ENCODE peak calls at places on chromosomes 2 and 18, in four cellular contexts. Z is mesothelial cell of epicardium, U is natural killer cell, R is HFFc6. H is an unnamed sample.

GRCh38 chr2:97851172-97851571 is 137.8 kb downstream of the ZAP70 start:
- DNase-seq in Z (no peak), U (no peak), R (no peak), H (no peak)

GRCh38 chr18:48640566-48641270 is 101.9 kb downstream of the CTIF start:
- DNase-seq in Z (no peak), U (no peak), R (no peak), H (no peak)

GRCh38 chr18:11398625-11399024 is 210.8 kb upstream of the SLC35G4 start:
- DNase-seq in Z (no peak), U (no peak), R (no peak), H (no peak)

GRCh38 chr2:3612639-3613523 is 18.0 kb downstream of the COLEC11 start:
- DNase-seq in Z (no peak), U (no peak), R (no peak), H (no peak)

GRCh38 chr18:7642491-7642890 is 75.4 kb downstream of the PTPRM start:
- DNase-seq in Z (no peak), U (no peak), R (no peak), H (no peak)

GRCh38 chr2:229081411-229081810 is 189.7 kb downstream of the PID1 start:
- DNase-seq in Z (no peak), U (no peak), R (no peak), H (no peak)

GRCh38 chr2:130187268-130187667 is 5.2 kb downstream of the MZT2B start:
- DNase-seq in Z (no peak), U (no peak), R (no peak), H (no peak)

GRCh38 chr2:70433315-70433714 is 120.3 kb downstream of the TGFA start:
- DNase-seq in Z (no peak), U (no peak), R (no peak), H (no peak)

GRCh38 chr2:160194946-160195345 is 5.1 kb downstream of the ITGB6 start:
- DNase-seq in Z (no peak), U (no peak), R (no peak), H (no peak)

GRCh38 chr2:108449410-108450200 is 599 bp downstream of the GCC2 start:
- DNase-seq in Z (no peak), U (no peak), R (peak; percentile 2), H (no peak)

GRCh38 chr2:236014408-236015131 is 153.6 kb downstream of the GBX2 start:
- DNase-seq in Z (no peak), U (no peak), R (no peak), H (no peak)

GRCh38 chr2:27407798-27408491 is 1.4 kb downstream of the PPM1G start:
- DNase-seq in Z (no peak), U (no peak), R (peak; percentile 39), H (no peak)

GRCh38 chr2:131004446-131005209 is 88.6 kb downstream of the FAM168B start:
- DNase-seq in Z (no peak), U (no peak), R (no peak), H (no peak)

GRCh38 chr18:52326001-52326400 is 14.0 kb upstream of the DCC start:
- DNase-seq in Z (no peak), U (no peak), R (no peak), H (no peak)

GRCh38 chr2:236935656-236936445 is 149.8 kb upstream of the COPS8 start:
- DNase-seq in Z (no peak), U (no peak), R (no peak), H (no peak)

GRCh38 chr2:159592446-159592845 is 23.9 kb downstream of the BAZ2B start:
- DNase-seq in Z (no peak), U (no peak), R (no peak), H (no peak)

GRCh38 chr2:209636066-209636465 is 135.6 kb upstream of the UNC80 start:
- DNase-seq in Z (no peak), U (no peak), R (no peak), H (no peak)

GRCh38 chr2:24920813-24921441 is 890 bp upstream of the ADCY3 start:
- DNase-seq in Z (no peak), U (no peak), R (no peak), H (no peak)
- TF ChIP-seq CTCF in Z (no peak), U (no peak), R (peak; percentile 52), H (no peak)

GRCh38 chr2:206231669-206232286 is 42.7 kb upstream of the ZDBF2 start:
- DNase-seq in Z (no peak), U (no peak), R (no peak), H (no peak)

GRCh38 chr2:206229642-206230041 is 44.8 kb upstream of the ZDBF2 start:
- DNase-seq in Z (no peak), U (no peak), R (no peak), H (no peak)

GRCh38 chr2:206230060-206230890 is 44.2 kb upstream of the ZDBF2 start:
- DNase-seq in Z (no peak), U (no peak), R (peak; percentile 5), H (no peak)

DNA sequence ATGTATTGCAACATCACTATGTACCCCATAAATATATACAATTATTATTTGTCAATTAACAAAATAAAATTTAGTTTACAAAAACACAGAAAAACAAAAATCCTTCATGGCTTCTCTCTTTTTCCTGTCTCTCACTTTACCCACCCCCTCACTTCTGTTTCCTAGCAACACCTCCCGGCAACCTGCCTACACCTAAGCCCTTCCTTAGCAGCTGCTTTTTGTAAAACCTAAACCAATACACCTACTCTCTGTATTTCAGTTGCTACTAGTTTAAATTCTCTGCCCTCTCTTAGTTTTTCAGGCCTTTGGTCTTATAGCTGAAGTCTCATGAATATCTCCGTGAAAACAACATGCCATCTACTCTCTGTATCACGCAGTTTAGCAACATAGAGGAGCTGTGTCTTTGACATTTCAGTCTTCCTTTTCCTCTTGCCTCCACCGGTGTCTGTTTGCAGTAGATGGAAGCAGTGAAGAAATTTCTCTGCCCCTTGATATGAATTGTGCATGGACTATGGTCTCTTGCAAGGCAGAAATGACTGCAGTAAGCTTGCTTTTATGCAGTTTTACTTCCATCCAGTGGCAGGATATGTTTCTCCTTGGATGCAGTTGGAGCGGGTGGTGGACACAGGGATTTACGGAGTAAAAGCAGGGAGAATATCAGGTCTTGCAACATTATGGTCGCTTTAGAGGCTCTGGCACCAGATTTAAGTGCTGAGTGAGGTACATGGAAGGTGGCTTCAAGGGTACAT is 42.0 kb upstream of the ZDBF2 start:
- DNase-seq in Z (no peak), U (no peak), R (no peak), H (no peak)
- TF ChIP-seq CTCF in Z (no peak), U (no peak), R (no peak), H (no peak)

GRCh38 chr2:64338107-64338506 is 115.9 kb upstream of the LGALSL start:
- DNase-seq in Z (no peak), U (no peak), R (no peak), H (no peak)

GRCh38 chr2:64341461-64341860 is 112.5 kb upstream of the LGALSL start:
- DNase-seq in Z (no peak), U (no peak), R (no peak), H (no peak)

GRCh38 chr2:64338910-64339500 is 115.0 kb upstream of the LGALSL start:
- DNase-seq in Z (no peak), U (no peak), R (no peak), H (no peak)

GRCh38 chr2:64336171-64336570 is 117.8 kb upstream of the LGALSL start:
- DNase-seq in Z (no peak), U (no peak), R (no peak), H (no peak)

GRCh38 chr2:64337314-64337713 is 116.6 kb upstream of the LGALSL start:
- DNase-seq in Z (no peak), U (no peak), R (no peak), H (no peak)
- TF ChIP-seq CTCF in Z (no peak), U (no peak), R (no peak), H (no peak)

GRCh38 chr2:24269270-24269669 is 91.1 kb downstream of the ITSN2 start:
- DNase-seq in Z (no peak), U (no peak), R (peak; percentile 25), H (no peak)
- TF ChIP-seq CTCF in Z (no peak), U (no peak), R (no peak), H (no peak)

GRCh38 chr2:168118733-168119518 is 128.5 kb downstream of the STK39 start:
- DNase-seq in Z (no peak), U (no peak), R (peak; percentile 79), H (no peak)

GRCh38 chr2:168119519-168120141 is 127.8 kb downstream of the STK39 start:
- DNase-seq in Z (no peak), U (no peak), R (peak; percentile 53), H (no peak)

GRCh38 chr2:168114619-168115018 is 132.8 kb downstream of the STK39 start:
- DNase-seq in Z (no peak), U (no peak), R (no peak), H (no peak)

GRCh38 chr2:168114021-168114420 is 133.4 kb downstream of the STK39 start:
- DNase-seq in Z (no peak), U (no peak), R (no peak), H (no peak)

DNA sequence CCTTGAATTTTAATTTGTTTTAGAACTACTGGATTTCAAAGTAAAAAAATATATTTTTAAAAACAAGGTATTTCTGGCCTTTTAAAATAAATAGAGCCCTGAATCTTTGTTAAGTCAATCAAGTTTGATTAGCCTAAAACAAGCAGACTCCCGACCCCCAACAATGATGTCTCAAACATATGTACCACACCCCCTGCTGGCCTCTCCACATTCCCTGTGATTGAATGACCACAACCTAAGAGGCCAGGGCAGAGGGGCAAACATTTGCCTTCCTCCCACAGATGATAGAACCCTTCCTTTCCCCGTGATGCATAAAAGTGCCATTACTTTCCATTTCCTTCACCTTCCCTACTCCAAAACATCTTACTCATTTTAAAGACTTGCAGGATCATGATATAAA is 130.9 kb downstream of the STK39 start:
- DNase-seq in Z (no peak), U (no peak), R (no peak), H (no peak)
- TF ChIP-seq CTCF in Z (no peak), U (no peak), R (peak; percentile 57), H (no peak)

GRCh38 chr2:85011098-85011497 is 40.1 kb downstream of the KCMF1 start:
- DNase-seq in Z (no peak), U (no peak), R (no peak), H (no peak)

GRCh38 chr2:85012855-85013254 is 41.9 kb downstream of the KCMF1 start:
- DNase-seq in Z (no peak), U (no peak), R (no peak), H (no peak)

GRCh38 chr2:85012431-85012830 is 41.5 kb downstream of the KCMF1 start:
- DNase-seq in Z (no peak), U (no peak), R (no peak), H (no peak)

GRCh38 chr2:85009019-85009618 is 38.2 kb downstream of the KCMF1 start:
- DNase-seq in Z (no peak), U (no peak), R (no peak), H (peak; percentile 49)

DNA sequence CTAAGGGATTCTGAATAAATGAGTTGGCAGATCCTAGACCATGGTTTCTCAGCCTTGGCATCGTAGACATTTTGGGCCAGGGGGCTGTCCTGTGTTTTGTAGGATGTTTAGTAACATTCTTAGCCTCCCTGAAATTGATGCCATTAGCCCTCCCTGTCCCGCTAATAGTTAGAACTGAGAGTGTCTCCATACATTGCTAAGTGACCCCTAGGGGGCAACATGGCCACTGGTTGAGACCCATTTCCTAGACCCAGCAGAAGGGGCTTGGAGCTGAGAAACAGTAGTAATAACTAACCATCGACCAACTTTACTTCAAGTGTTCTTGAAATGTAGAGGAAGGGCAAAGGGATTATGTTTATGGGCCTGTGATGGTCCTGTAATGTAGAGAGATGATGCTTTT is 40.8 kb downstream of the KCMF1 start:
- DNase-seq in Z (no peak), U (no peak), R (no peak), H (no peak)
- TF ChIP-seq CTCF in Z (no peak), U (no peak), R (peak; percentile 57), H (no peak)